ENCODE peak calls at places on chromosomes 11 and 22, in eight cellular contexts. U is tibial nerve, V is HepG2, L is lower lobe of right lung, J is GM23248, O is GM23338, T is HCT116, D is tibial artery. E is an unnamed sample.

GRCh38 chr22:36352775-36353507 is 34.8 kb downstream of the MYH9 start:
- DNase-seq in U (peak; percentile 81), V (peak; percentile 92), L (peak; percentile 55), J (no peak), O (peak; percentile 25), T (no peak), D (peak; percentile 86), E (no peak)

GRCh38 chr22:50531546-50532352 is 1.9 kb upstream of the TYMP start:
- DNase-seq in U (peak; percentile 63), V (no peak), L (peak; percentile 91), J (peak; percentile 88), O (peak; percentile 76), T (no peak), D (peak; percentile 81), E (peak; percentile 38)

GRCh38 chr11:85048801-85049200 is 578.3 kb downstream of the DLG2 start:
- DNase-seq in U (no peak), V (no peak), L (no peak), J (no peak), O (no peak), T (no peak), D (no peak), E (no peak)

GRCh38 chr11:10407055-10407454 is 48.0 kb upstream of the AMPD3 start:
- DNase-seq in U (no peak), V (peak; percentile 24), L (no peak), J (peak; percentile 90), O (no peak), T (peak; percentile 40), D (no peak), E (peak; percentile 96)

GRCh38 chr11:128632151-128632791 is 44.9 kb upstream of the ETS1 start:
- DNase-seq in U (no peak), V (peak; percentile 3), L (no peak), J (peak; percentile 78), O (peak; percentile 88), T (peak; percentile 19), D (no peak), E (peak; percentile 35)

GRCh38 chr11:95661159-95661558 is 128.4 kb downstream of the FAM76B start:
- DNase-seq in U (no peak), V (no peak), L (no peak), J (peak; percentile 27), O (no peak), T (no peak), D (no peak), E (no peak)

GRCh38 chr11:118682372-118682771 is 2.9 kb upstream of the TREH start:
- DNase-seq in U (no peak), V (no peak), L (no peak), J (no peak), O (no peak), T (no peak), D (no peak), E (no peak)

GRCh38 chr11:82902880-82903279 is 1.3 kb downstream of the DDIAS start:
- DNase-seq in U (no peak), V (no peak), L (no peak), J (no peak), O (no peak), T (no peak), D (no peak), E (no peak)

GRCh38 chr11:46295312-46295995 is 18.0 kb downstream of the CREB3L1 start:
- DNase-seq in U (peak; percentile 45), V (peak; percentile 27), L (peak; percentile 77), J (peak; percentile 93), O (peak; percentile 94), T (no peak), D (peak; percentile 65), E (peak; percentile 42)

GRCh38 chr11:2327032-2327431 is 25.2 kb downstream of the TSPAN32 start:
- DNase-seq in U (no peak), V (no peak), L (no peak), J (no peak), O (no peak), T (no peak), D (no peak), E (peak; percentile 38)

GRCh38 chr11:2328656-2329354 is 27.0 kb downstream of the TSPAN32 start:
- DNase-seq in U (no peak), V (no peak), L (no peak), J (no peak), O (no peak), T (no peak), D (no peak), E (no peak)

GRCh38 chr11:2325123-2325522 is 23.3 kb downstream of the TSPAN32 start:
- DNase-seq in U (no peak), V (no peak), L (no peak), J (no peak), O (no peak), T (no peak), D (no peak), E (no peak)

GRCh38 chr11:2328040-2328439 is 26.2 kb downstream of the TSPAN32 start:
- DNase-seq in U (no peak), V (no peak), L (no peak), J (no peak), O (no peak), T (no peak), D (no peak), E (no peak)

GRCh38 chr11:2325719-2326118 is 23.9 kb downstream of the TSPAN32 start:
- DNase-seq in U (no peak), V (no peak), L (no peak), J (peak; percentile 73), O (no peak), T (no peak), D (no peak), E (peak; percentile 74)
- H3K27me3 ChIP-seq in U (no peaks in the 10 kb centered on the region), V (peaks cover 51% of the 10 kb centered on the region), L (no peaks in the 10 kb centered on the region), J (no peaks in the 10 kb centered on the region), O (no peaks in the 10 kb centered on the region), T (peaks cover 3% of the 10 kb centered on the region), D (no peaks in the 10 kb centered on the region), E (no peaks in the 10 kb centered on the region)

GRCh38 chr22:40853330-40853729 is 3.1 kb downstream of the ST13 start:
- DNase-seq in U (no peak), V (no peak), L (no peak), J (peak; percentile 11), O (no peak), T (no peak), D (no peak), E (no peak)
- H3K4me3 ChIP-seq in U (no peak overlapping the region), V (peak overlapping the region; percentile 90), L (no peak overlapping the region), J (peak overlapping the region; percentile 100), O (no peak overlapping the region), T (no peak overlapping the region), D (no peak overlapping the region), E (no peak overlapping the region)

GRCh38 chr11:114296190-114296978 is at the start of gene NNMT:
- DNase-seq in U (peak; percentile 58), V (no peak), L (peak; percentile 63), J (peak; percentile 98), O (no peak), T (no peak), D (peak; percentile 91), E (peak; percentile 60)
- H3K27me3 ChIP-seq in U (no peaks in the 10 kb centered on the region), V (peaks cover 10% of the 10 kb centered on the region), L (no peaks in the 10 kb centered on the region), J (no peaks in the 10 kb centered on the region), O (no peaks in the 10 kb centered on the region), T (peaks cover 1% of the 10 kb centered on the region), D (no peaks in the 10 kb centered on the region), E (no peaks in the 10 kb centered on the region)

DNA sequence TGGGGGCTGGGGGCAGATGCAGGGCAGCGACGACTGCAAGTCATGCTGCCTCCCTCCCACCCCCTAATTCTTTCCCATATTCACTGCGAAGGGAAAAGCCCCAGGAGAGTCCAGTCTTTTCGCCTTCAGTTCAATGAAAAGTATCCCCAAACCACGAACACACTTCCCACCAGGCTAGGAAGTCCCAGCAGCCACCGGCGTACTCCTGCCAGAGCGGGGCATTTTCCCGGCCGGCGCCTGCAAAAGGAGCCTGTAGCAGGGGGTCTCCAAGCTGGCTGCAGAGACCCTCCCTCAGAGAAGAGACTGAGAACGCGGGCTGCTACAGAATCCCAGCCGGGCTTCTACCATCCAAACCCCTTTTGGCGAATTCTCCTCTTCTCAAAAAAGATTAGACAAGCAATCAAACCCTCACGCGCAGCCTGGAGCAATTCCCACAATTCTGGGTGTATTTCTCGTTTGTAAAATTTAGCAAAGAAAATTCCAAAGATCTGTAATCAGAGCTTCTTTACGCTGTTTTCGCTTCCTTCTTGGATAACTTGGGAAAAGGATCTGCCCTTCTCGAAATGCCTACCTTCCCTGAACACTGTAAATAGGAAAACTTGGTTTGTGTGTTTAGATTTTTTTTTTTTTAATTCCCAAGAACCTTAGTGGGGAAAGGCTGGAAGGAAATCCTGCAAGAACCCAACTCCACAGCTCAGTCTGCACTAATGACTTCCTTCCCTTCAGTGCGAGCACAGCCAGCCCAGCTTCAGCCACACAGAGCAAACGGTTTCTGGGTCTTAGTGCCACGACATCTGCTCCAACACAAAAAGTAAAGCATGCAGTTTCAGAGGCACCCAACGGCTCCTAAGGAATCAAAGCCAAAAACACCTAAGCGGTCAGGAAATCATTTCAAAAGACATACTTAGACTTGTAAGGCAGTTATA is 236.4 kb downstream of the TTC28 start:
- DNase-seq in U (peak; percentile 50), V (peak; percentile 20), L (peak; percentile 63), J (peak; percentile 86), O (peak; percentile 86), T (no peak), D (peak; percentile 81), E (peak; percentile 43)
- H3K4me3 ChIP-seq in U (peak overlapping the region; percentile 49), V (peak overlapping the region; percentile 74), L (peak overlapping the region; percentile 64), J (peak overlapping the region; percentile 86), O (peak overlapping the region; percentile 71), T (no peak overlapping the region), D (peak overlapping the region; percentile 64), E (peak overlapping the region; percentile 41)

GRCh38 chr11:20605602-20606091 is 6.2 kb downstream of the SLC6A5 start:
- DNase-seq in U (no peak), V (no peak), L (no peak), J (no peak), O (no peak), T (no peak), D (no peak), E (no peak)
- H3K27me3 ChIP-seq in U (peaks cover 95% of the 10 kb centered on the region), V (peaks cover 54% of the 10 kb centered on the region), L (peaks cover 89% of the 10 kb centered on the region), J (peaks cover 71% of the 10 kb centered on the region), O (peaks cover 51% of the 10 kb centered on the region), T (peaks cover 25% of the 10 kb centered on the region), D (peaks cover 88% of the 10 kb centered on the region), E (peaks cover 59% of the 10 kb centered on the region)

GRCh38 chr22:46086577-46087335 is 63.6 kb upstream of the PPARA start:
- DNase-seq in U (peak; percentile 13), V (no peak), L (peak; percentile 43), J (peak; percentile 86), O (no peak), T (no peak), D (peak; percentile 35), E (no peak)
- H3K4me3 ChIP-seq in U (peak overlapping the region; percentile 29), V (no peak overlapping the region), L (peak overlapping the region; percentile 39), J (peak overlapping the region; percentile 97), O (no peak overlapping the region), T (peak overlapping the region; percentile 68), D (peak overlapping the region; percentile 30), E (no peak overlapping the region)

DNA sequence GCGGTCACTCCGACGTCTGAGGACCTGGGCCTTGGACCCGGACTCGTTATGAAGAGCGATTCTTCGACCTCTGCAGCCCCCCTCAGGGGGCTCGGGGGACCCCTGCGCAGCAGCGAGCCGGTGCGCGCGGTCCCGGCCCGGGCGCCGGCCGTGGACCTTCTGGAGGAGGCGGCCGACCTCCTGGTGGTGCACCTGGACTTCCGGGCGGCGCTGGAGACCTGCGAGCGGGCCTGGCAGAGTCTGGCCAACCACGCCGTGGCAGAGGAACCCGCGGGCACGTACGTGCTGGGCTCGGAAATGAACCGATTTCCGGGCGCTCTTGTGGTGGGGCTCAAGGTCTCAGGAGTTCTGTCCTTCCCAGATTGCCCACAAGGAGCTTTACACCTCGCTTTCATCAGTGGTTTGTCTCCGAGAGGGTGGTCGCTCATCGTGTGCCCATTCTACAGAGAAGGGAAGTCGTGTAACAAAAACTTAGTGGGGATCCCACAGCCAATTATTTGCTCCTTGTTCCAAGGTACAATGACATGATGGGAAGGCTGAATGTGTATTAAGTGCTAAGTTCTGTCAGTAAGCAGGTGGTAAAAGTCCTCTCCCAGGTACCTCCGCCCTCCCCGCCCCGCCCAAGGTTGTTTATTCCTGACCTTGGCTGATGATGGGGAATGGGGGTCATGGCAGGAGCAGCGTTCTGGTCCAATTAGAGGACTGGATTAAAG is 695 bp downstream of the PEX26 start:
- DNase-seq in U (no peak), V (peak; percentile 34), L (peak; percentile 70), J (peak; percentile 69), O (peak; percentile 70), T (no peak), D (no peak), E (no peak)
- H3K27me3 ChIP-seq in U (no peaks in the 10 kb centered on the region), V (no peaks in the 10 kb centered on the region), L (no peaks in the 10 kb centered on the region), J (no peaks in the 10 kb centered on the region), O (no peaks in the 10 kb centered on the region), T (no peaks in the 10 kb centered on the region), D (no peaks in the 10 kb centered on the region), E (no peaks in the 10 kb centered on the region)